ENCODE peak calls at places on chromosomes 1 and 21, in nine cellular contexts. F, L, K, I, X, C, O, H and V are unnamed samples. For H3K36me3, the result is how much of the 10 kb centered on the place peaks cover.

GRCh38 chr1:240171907-240172306 is 80.2 kb downstream of the FMN2 start:
- DNase-seq in K (no peak), L (no peak), H (no peak), F (no peak), C (no peak), O (no peak), I (no peak), X (no peak), V (no peak)

GRCh38 chr1:235160395-235160964 is 570 bp downstream of the RBM34 start:
- DNase-seq in F (no peak), I (no peak), H (peak), O (no peak), X (no peak), L (peak), K (no peak), C (no peak), V (no peak)

GRCh38 chr1:190205713-190206112 is 272.0 kb downstream of the BRINP3 start:
- DNase-seq in C (no peak), X (no peak), H (no peak), O (no peak), F (no peak), I (no peak), L (no peak), K (no peak), V (no peak)

GRCh38 chr21:38440746-38441145 is 57.5 kb downstream of the ERG start:
- DNase-seq in X (no peak), C (no peak), L (peak), F (no peak), O (no peak), H (no peak), I (no peak), K (no peak), V (no peak)

GRCh38 chr1:168287237-168287664 is 6.6 kb downstream of the TBX19 start:
- DNase-seq in C (no peak), I (no peak), K (no peak), F (no peak), H (peak), O (no peak), X (no peak), L (no peak), V (no peak)

GRCh38 chr21:33028759-33029511 is 3.2 kb downstream of the OLIG2 start:
- DNase-seq in F (no peak), I (no peak), K (no peak), X (no peak), L (no peak), C (no peak), H (no peak), O (no peak), V (no peak)

GRCh38 chr21:42578034-42578433 is 64.4 kb downstream of the SLC37A1 start:
- DNase-seq in C (no peak), L (no peak), F (peak), I (no peak), X (peak), K (no peak), H (no peak), O (no peak), V (no peak)

GRCh38 chr1:2930971-2931721 is 90.1 kb upstream of the ACTRT2 start:
- DNase-seq in O (no peak), I (no peak), F (no peak), L (no peak), C (no peak), X (no peak), K (no peak), H (no peak), V (no peak)

GRCh38 chr1:94922756-94923465 is 4.0 kb downstream of the CNN3 start:
- DNase-seq in I (no peak), C (no peak), X (no peak), F (no peak), L (no peak), H (no peak), K (no peak), O (no peak), V (no peak)

GRCh38 chr1:84940481-84940880 is 47.5 kb upstream of the LPAR3 start:
- DNase-seq in F (no peak), K (no peak), I (no peak), O (no peak), L (no peak), C (no peak), H (no peak), X (no peak), V (no peak)

GRCh38 chr21:17466166-17466565 is 46.7 kb upstream of the CXADR start:
- DNase-seq in H (no peak), O (no peak), C (no peak), K (no peak), L (no peak), F (no peak), I (no peak), X (no peak), V (no peak)

GRCh38 chr1:209883341-209883971 is 54.6 kb upstream of the SYT14 start:
- DNase-seq in X (no peak), O (no peak), F (no peak), I (no peak), L (peak), H (no peak), C (no peak), K (no peak), V (no peak)

GRCh38 chr1:215517441-215517891 is 49.6 kb upstream of the KCTD3 start:
- DNase-seq in K (no peak), C (no peak), X (no peak), F (no peak), H (peak), O (no peak), L (no peak), I (no peak), V (no peak)

GRCh38 chr1:240027059-240027462 is 64.6 kb upstream of the FMN2 start:
- DNase-seq in I (no peak), F (peak), L (no peak), C (no peak), O (no peak), K (no peak), X (no peak), H (peak), V (no peak)

GRCh38 chr21:43289966-43290365 is 121.2 kb downstream of the CRYAA start:
- DNase-seq in C (no peak), X (no peak), K (no peak), O (no peak), H (no peak), I (no peak), F (no peak), L (no peak), V (no peak)

GRCh38 chr1:198024782-198025181 is 107.6 kb downstream of the LHX9 start:
- DNase-seq in L (no peak), H (no peak), X (no peak), F (no peak), I (no peak), K (no peak), O (no peak), C (no peak), V (no peak)

GRCh38 chr21:38081663-38082062 is 165.4 kb upstream of the KCNJ6 start:
- DNase-seq in C (no peak), K (no peak), X (no peak), I (no peak), H (no peak), L (no peak), O (no peak), F (no peak), V (no peak)

GRCh38 chr1:183806650-183807049 is 1.7 kb downstream of the RGL1 start:
- DNase-seq in X (no peak), C (no peak), H (no peak), O (no peak), F (no peak), I (no peak), K (no peak), L (no peak), V (no peak)

GRCh38 chr1:234601217-234602017 is 8.6 kb downstream of the IRF2BP2 start:
- DNase-seq in L (no peak), I (no peak), X (no peak), F (no peak), C (no peak), H (peak), O (no peak), K (peak), V (peak)

GRCh38 chr1:51418384-51418959 is 88.1 kb upstream of the TTC39A start:
- DNase-seq in L (no peak), F (no peak), X (no peak), H (no peak), I (no peak), K (no peak), C (no peak), O (no peak), V (no peak)
- H3K36me3 ChIP-seq in L (under half), F (under half), X (under half), H (under half), I (under half), K (under half), C (under half), O (under half), V (under half)

DNA sequence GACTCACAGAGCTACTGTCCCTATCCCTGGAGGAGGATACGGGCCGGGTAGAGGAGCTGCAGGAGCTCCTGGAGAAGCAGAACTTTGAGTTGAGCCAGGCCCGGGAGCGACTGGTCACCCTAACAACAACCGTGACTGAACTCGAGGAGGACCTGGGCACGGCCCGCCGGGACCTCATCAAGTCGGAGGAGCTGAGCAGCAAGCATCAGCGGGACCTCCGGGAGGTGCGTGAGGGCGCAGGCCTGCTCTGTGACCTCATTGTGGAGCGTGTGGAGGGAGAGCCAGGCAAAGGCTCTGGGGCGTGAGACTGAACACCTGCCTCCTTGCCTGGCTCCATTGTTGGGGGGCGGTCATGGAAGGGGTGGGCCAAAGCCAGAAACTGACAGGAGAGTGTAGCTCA is 19.0 kb downstream of the PPFIA4 start:
- DNase-seq in I (peak), L (no peak), X (no peak), F (no peak), C (no peak), K (no peak), O (no peak), H (no peak), V (no peak)
- H3K4me3 ChIP-seq in I (no peak), L (no peak), X (no peak), F (no peak), C (no peak), K (no peak), O (no peak), H (no peak), V (no peak)

GRCh38 chr1:26879793-26880192 is 10.3 kb downstream of the GPN2 start:
- DNase-seq in I (no peak), X (no peak), O (no peak), H (no peak), F (no peak), C (no peak), L (no peak), K (no peak), V (no peak)
- H3K36me3 ChIP-seq in I (under half), X (half or more), O (under half), H (half or more), F (under half), C (under half), L (under half), K (half or more), V (under half)

GRCh38 chr21:41168391-41169257 is 664 bp downstream of the BACE2 start:
- DNase-seq in F (peak), O (peak), X (peak), K (peak), H (no peak), I (peak), C (peak), L (no peak), V (peak)

GRCh38 chr21:41171210-41171609 is 3.2 kb downstream of the BACE2 start:
- DNase-seq in C (peak), X (peak), K (no peak), I (peak), L (no peak), F (no peak), O (peak), H (no peak), V (no peak)

GRCh38 chr21:41169701-41170100 is 1.7 kb downstream of the BACE2 start:
- DNase-seq in K (no peak), L (no peak), O (no peak), I (no peak), X (no peak), F (no peak), C (no peak), H (no peak), V (no peak)

GRCh38 chr21:41169258-41169576 is 1.3 kb downstream of the BACE2 start:
- DNase-seq in I (no peak), X (no peak), F (no peak), L (no peak), H (no peak), O (no peak), K (no peak), C (no peak), V (no peak)

GRCh38 chr21:41170442-41170841 is 2.5 kb downstream of the BACE2 start:
- DNase-seq in C (peak), X (peak), L (no peak), O (peak), F (peak), K (no peak), I (peak), H (no peak), V (no peak)
- H3K4me3 ChIP-seq in C (no peak), X (peak), L (no peak), O (no peak), F (no peak), K (no peak), I (no peak), H (no peak), V (no peak)

DNA sequence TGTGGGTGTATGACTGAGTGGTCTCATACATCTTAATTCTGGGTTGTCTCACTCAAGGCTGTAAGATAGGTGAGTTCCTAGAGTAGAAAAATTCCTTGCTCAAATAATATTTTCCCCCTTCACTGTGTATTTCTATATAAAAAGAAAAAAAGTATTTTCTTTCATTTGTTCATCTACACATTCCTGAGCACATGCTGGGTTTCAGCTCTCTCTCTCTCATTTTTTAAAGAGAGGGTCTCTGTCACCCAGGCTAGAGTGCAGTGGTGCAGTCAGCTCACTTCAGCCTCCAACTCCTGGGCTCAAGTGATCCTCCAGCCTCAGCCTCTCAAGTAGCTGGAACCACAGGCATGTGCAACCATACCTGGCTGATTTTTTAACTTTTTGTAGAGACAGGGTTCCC is 22.0 kb downstream of the DDI2 start:
- DNase-seq in F (no peak), I (no peak), L (no peak), H (no peak), O (no peak), C (no peak), K (no peak), X (no peak), V (no peak)
- H3K36me3 ChIP-seq in F (under half), I (under half), L (under half), H (half or more), O (under half), C (under half), K (half or more), X (under half), V (under half)

GRCh38 chr1:244255426-244255965 is 196.2 kb downstream of the ADSS2 start:
- DNase-seq in F (no peak), C (no peak), X (no peak), K (no peak), H (no peak), L (no peak), O (no peak), I (no peak), V (no peak)

GRCh38 chr1:244256086-244256485 is 195.6 kb downstream of the ADSS2 start:
- DNase-seq in X (no peak), L (no peak), K (no peak), O (no peak), F (no peak), H (no peak), C (no peak), I (no peak), V (no peak)

DNA sequence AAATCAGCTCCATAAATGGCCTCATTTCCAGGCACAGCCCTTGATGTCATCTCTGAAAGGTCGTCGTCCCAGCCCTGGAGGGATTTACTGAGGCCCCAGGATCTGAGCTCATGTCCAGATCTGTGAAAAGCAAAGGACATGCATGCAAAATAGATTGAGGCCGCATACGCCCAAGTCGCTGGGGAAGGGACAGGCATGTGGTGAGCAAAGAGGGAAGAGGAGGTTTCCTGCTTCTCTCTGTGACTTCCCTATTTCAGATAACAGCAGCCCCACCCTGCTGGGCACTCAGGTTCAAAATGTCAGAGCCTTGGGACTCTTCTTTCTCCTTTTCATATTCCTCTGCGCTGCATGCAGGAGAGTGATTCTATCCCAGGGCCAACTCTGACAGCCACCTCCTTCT is 197.2 kb downstream of the ADSS2 start:
- DNase-seq in O (no peak), H (no peak), C (peak), K (peak), X (peak), F (no peak), I (no peak), L (no peak), V (no peak)
- H3K4me3 ChIP-seq in O (no peak), H (no peak), C (no peak), K (no peak), X (no peak), F (no peak), I (no peak), L (no peak), V (no peak)

DNA sequence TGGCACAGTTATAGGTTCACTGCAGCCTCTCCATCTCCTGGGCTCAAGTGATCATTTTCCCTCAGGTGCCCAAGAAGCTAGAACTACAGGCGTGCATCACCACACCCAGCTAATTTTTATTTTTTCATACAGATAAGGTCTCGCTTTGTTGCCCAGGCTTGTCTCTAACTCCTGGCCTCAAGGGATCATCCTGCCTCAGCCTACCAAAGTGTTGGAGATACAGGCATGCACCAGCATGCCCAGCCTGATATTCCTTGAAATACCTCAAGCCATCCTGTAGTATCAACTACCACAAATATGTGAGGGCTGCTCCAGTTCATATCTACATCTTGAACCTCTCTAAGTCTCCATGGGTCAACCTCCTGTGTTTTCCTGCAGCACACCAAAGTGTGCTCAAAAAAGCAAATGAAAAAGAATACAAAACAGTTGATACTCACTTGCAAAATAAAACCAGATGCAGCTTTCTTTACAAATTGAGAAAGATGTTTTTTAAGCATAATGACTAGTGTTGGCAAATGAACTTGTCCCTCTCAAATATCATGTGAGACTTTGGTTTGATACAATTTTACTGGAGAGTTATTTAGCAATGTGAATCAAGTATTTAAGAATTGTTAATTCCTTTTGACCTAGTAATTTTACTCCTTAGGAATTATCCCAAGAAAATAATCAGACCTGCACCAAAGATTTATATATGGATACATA is 197.8 kb downstream of the NRIP1 start:
- DNase-seq in L (no peak), I (no peak), O (no peak), C (no peak), H (no peak), F (no peak), K (no peak), X (no peak), V (no peak)
- H3K36me3 ChIP-seq in L (under half), I (under half), O (under half), C (under half), H (under half), F (under half), K (under half), X (under half), V (under half)

GRCh38 chr1:223133301-223133823 is 9.7 kb downstream of the TLR5 start:
- DNase-seq in X (no peak), I (no peak), O (no peak), F (no peak), H (no peak), C (no peak), K (no peak), L (no peak), V (no peak)
- H3K4me3 ChIP-seq in X (peak), I (no peak), O (no peak), F (no peak), H (no peak), C (no peak), K (no peak), L (no peak), V (no peak)

GRCh38 chr1:6221210-6221784 is 14.5 kb downstream of the ICMT start:
- DNase-seq in F (no peak), X (no peak), O (no peak), H (no peak), I (no peak), K (no peak), L (no peak), C (no peak), V (no peak)
- H3K36me3 ChIP-seq in F (under half), X (under half), O (under half), H (half or more), I (under half), K (under half), L (under half), C (under half), V (under half)

GRCh38 chr1:182681516-182681915 is 2.9 kb downstream of the RGS8 start:
- DNase-seq in H (no peak), C (no peak), L (no peak), K (no peak), I (no peak), F (no peak), O (no peak), X (no peak), V (no peak)

GRCh38 chr1:182687361-182687760 is 3.0 kb upstream of the RGS8 start:
- DNase-seq in X (no peak), L (no peak), H (no peak), K (no peak), C (peak), F (no peak), I (no peak), O (no peak), V (no peak)

GRCh38 chr1:182685186-182685585 is 799 bp upstream of the RGS8 start:
- DNase-seq in L (no peak), I (no peak), H (no peak), F (no peak), C (no peak), X (no peak), O (no peak), K (no peak), V (no peak)

GRCh38 chr1:182682898-182683501 is 1.4 kb downstream of the RGS8 start:
- DNase-seq in I (no peak), K (no peak), L (no peak), H (no peak), X (no peak), O (no peak), F (no peak), C (no peak), V (no peak)

GRCh38 chr1:182684128-182684828 is at the start of gene RGS8:
- DNase-seq in I (no peak), F (no peak), O (no peak), H (no peak), K (no peak), L (no peak), X (no peak), C (no peak), V (no peak)
- H3K4me3 ChIP-seq in I (no peak), F (no peak), O (no peak), H (no peak), K (no peak), L (no peak), X (no peak), C (no peak), V (no peak)